ENCODE peak calls at places on chromosomes 5 and 9, in four cellular contexts. One of them, this sample, is unnamed.
A peak's percentile ranks its signal among the peaks of the same experiment; 100 is the strongest.

GRCh38 chr5:124746252-124746915 is at the start of gene ZNF608:
- DNase-seq in ovary: peak; percentile 56
- DNase-seq in A549: peak; percentile 35
- DNase-seq in SK-N-SH: no peak
- DNase-seq in this sample: no peak

GRCh38 chr5:142748568-142749249 is 21.5 kb upstream of the ARHGAP26 start:
- DNase-seq in ovary: no peak
- DNase-seq in A549: peak; percentile 44
- DNase-seq in SK-N-SH: peak; percentile 16
- DNase-seq in this sample: no peak

GRCh38 chr9:4530375-4530774 is 40.1 kb downstream of the SLC1A1 start:
- DNase-seq in ovary: no peak
- DNase-seq in A549: peak; percentile 40
- DNase-seq in SK-N-SH: no peak
- DNase-seq in this sample: no peak

GRCh38 chr5:111806150-111806549 is 49.2 kb upstream of the NREP start:
- DNase-seq in ovary: no peak
- DNase-seq in A549: no peak
- DNase-seq in SK-N-SH: no peak
- DNase-seq in this sample: no peak

GRCh38 chr9:34380034-34380510 is 3.4 kb upstream of the MYORG start:
- DNase-seq in ovary: no peak
- DNase-seq in A549: no peak
- DNase-seq in SK-N-SH: no peak
- DNase-seq in this sample: no peak

GRCh38 chr5:155780274-155780673 is 546.7 kb upstream of the SGCD start:
- DNase-seq in ovary: no peak
- DNase-seq in A549: no peak
- DNase-seq in SK-N-SH: no peak
- DNase-seq in this sample: no peak

GRCh38 chr9:671997-672396 is 169.5 kb upstream of the DMRT1 start:
- DNase-seq in ovary: no peak
- DNase-seq in A549: no peak
- DNase-seq in SK-N-SH: no peak
- DNase-seq in this sample: no peak

GRCh38 chr5:172008689-172009141 is 2.3 kb upstream of the FBXW11 start:
- DNase-seq in ovary: no peak
- DNase-seq in A549: no peak
- DNase-seq in SK-N-SH: no peak
- DNase-seq in this sample: no peak

GRCh38 chr9:105466898-105467455 is 19.1 kb downstream of the FSD1L start:
- DNase-seq in ovary: no peak
- DNase-seq in A549: no peak
- DNase-seq in SK-N-SH: no peak
- DNase-seq in this sample: no peak

GRCh38 chr5:170471551-170472212 is 32.1 kb upstream of the KCNIP1 start:
- DNase-seq in ovary: no peak
- DNase-seq in A549: no peak
- DNase-seq in SK-N-SH: no peak
- DNase-seq in this sample: peak; percentile 70

GRCh38 chr5:132083065-132083678 is 9.6 kb downstream of the CSF2 start:
- DNase-seq in ovary: no peak
- DNase-seq in A549: no peak
- DNase-seq in SK-N-SH: no peak
- DNase-seq in this sample: no peak

GRCh38 chr9:37511006-37511714 is 25.4 kb downstream of the POLR1E start:
- DNase-seq in ovary: no peak
- DNase-seq in A549: peak; percentile 26
- DNase-seq in SK-N-SH: peak; percentile 52
- DNase-seq in this sample: no peak

GRCh38 chr5:96320797-96321196 is 112.3 kb downstream of the PCSK1 start:
- DNase-seq in ovary: no peak
- DNase-seq in A549: no peak
- DNase-seq in SK-N-SH: no peak
- DNase-seq in this sample: no peak

GRCh38 chr5:111735829-111736228 is 21.2 kb downstream of the NREP start:
- DNase-seq in ovary: peak; percentile 68
- DNase-seq in A549: peak; percentile 20
- DNase-seq in SK-N-SH: no peak
- DNase-seq in this sample: no peak

GRCh38 chr5:170541146-170541769 is 37.4 kb downstream of the KCNIP1 start:
- DNase-seq in ovary: no peak
- DNase-seq in A549: no peak
- DNase-seq in SK-N-SH: no peak
- DNase-seq in this sample: no peak

GRCh38 chr9:77647659-77648457 is at the start of gene GNA14:
- DNase-seq in ovary: peak; percentile 43
- DNase-seq in A549: no peak
- DNase-seq in SK-N-SH: no peak
- DNase-seq in this sample: no peak

GRCh38 chr9:38298904-38299303 is 93.6 kb upstream of the ALDH1B1 start:
- DNase-seq in ovary: no peak
- DNase-seq in A549: no peak
- DNase-seq in SK-N-SH: no peak
- DNase-seq in this sample: no peak

GRCh38 chr5:132072508-132072907 is 1.1 kb upstream of the CSF2 start:
- DNase-seq in ovary: no peak
- DNase-seq in A549: no peak
- DNase-seq in SK-N-SH: no peak
- DNase-seq in this sample: no peak

GRCh38 chr5:122515709-122516431 is 203.8 kb downstream of the SNCAIP start:
- DNase-seq in ovary: peak; percentile 72
- DNase-seq in A549: peak; percentile 79
- DNase-seq in SK-N-SH: peak; percentile 71
- DNase-seq in this sample: no peak

GRCh38 chr5:135107101-135107500 is 73.1 kb upstream of the PITX1 start:
- DNase-seq in ovary: no peak
- DNase-seq in A549: no peak
- DNase-seq in SK-N-SH: no peak
- DNase-seq in this sample: no peak

GRCh38 chr5:158552241-158552640 is 547.5 kb downstream of the EBF1 start:
- DNase-seq in ovary: peak; percentile 26
- DNase-seq in A549: no peak
- DNase-seq in SK-N-SH: no peak
- DNase-seq in this sample: no peak

GRCh38 chr5:150628936-150629485 is 11.4 kb upstream of the SYNPO start:
- DNase-seq in ovary: no peak
- DNase-seq in A549: no peak
- DNase-seq in SK-N-SH: no peak
- DNase-seq in this sample: no peak

GRCh38 chr5:83029912-83030311 is 47.3 kb downstream of the TMEM167A start:
- DNase-seq in ovary: no peak
- DNase-seq in A549: peak; percentile 29
- DNase-seq in SK-N-SH: no peak
- DNase-seq in this sample: no peak

GRCh38 chr5:134084166-134084565 is 30.3 kb upstream of the TCF7 start:
- DNase-seq in ovary: no peak
- DNase-seq in A549: no peak
- DNase-seq in SK-N-SH: no peak
- DNase-seq in this sample: no peak

GRCh38 chr5:158727771-158728311 is 371.9 kb downstream of the EBF1 start:
- DNase-seq in ovary: peak; percentile 83
- DNase-seq in A549: no peak
- DNase-seq in SK-N-SH: no peak
- DNase-seq in this sample: no peak

GRCh38 chr5:154627711-154628678 is 127.2 kb upstream of the LARP1 start:
- DNase-seq in ovary: no peak
- DNase-seq in A549: no peak
- DNase-seq in SK-N-SH: no peak
- DNase-seq in this sample: no peak

GRCh38 chr5:132466453-132467291 is 23.9 kb downstream of the IRF1 start:
- DNase-seq in ovary: no peak
- DNase-seq in A549: no peak
- DNase-seq in SK-N-SH: no peak
- DNase-seq in this sample: no peak

GRCh38 chr5:150694638-150695037 is 6.2 kb downstream of the RBM22 start:
- DNase-seq in ovary: no peak
- DNase-seq in A549: no peak
- DNase-seq in SK-N-SH: no peak
- DNase-seq in this sample: no peak

DNA sequence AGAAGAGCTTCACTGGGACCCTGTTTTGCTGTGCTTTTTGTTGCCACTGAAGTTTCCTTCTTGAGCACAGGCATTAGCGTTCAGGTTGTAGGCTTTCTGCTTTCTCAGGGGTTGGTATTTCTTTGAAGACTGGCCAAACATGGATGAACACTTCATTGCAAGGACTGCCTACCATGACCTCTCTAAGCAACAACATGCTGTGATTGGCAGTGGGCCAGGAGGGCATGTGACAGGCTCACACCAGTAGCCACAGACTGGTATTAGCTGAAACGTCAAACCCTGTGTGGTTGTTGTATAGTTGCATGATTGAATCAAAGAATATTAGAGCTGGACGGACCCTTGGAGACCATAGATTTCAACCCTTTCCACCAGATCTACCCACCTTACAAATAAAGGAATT is 20.0 kb upstream of the MLANA start:
- DNase-seq in ovary: no peak
- DNase-seq in A549: no peak
- DNase-seq in SK-N-SH: no peak
- DNase-seq in this sample: no peak
- TF ChIP-seq EP300 in ovary: no peak
- TF ChIP-seq EP300 in A549: no peak
- TF ChIP-seq EP300 in SK-N-SH: no peak
- TF ChIP-seq EP300 in this sample: no peak

GRCh38 chr5:100901851-100902341 is 1.2 kb downstream of the ST8SIA4 start:
- DNase-seq in ovary: peak; percentile 20
- DNase-seq in A549: peak; percentile 32
- DNase-seq in SK-N-SH: no peak
- DNase-seq in this sample: no peak

GRCh38 chr5:100899675-100900074 is 3.4 kb downstream of the ST8SIA4 start:
- DNase-seq in ovary: no peak
- DNase-seq in A549: no peak
- DNase-seq in SK-N-SH: no peak
- DNase-seq in this sample: no peak

GRCh38 chr5:100902406-100903035 is 561 bp downstream of the ST8SIA4 start:
- DNase-seq in ovary: no peak
- DNase-seq in A549: peak; percentile 16
- DNase-seq in SK-N-SH: no peak
- DNase-seq in this sample: no peak

GRCh38 chr5:100900142-100900795 is 2.8 kb downstream of the ST8SIA4 start:
- DNase-seq in ovary: no peak
- DNase-seq in A549: peak; percentile 53
- DNase-seq in SK-N-SH: no peak
- DNase-seq in this sample: no peak

GRCh38 chr5:100900796-100901731 is 2.0 kb downstream of the ST8SIA4 start:
- DNase-seq in ovary: peak; percentile 24
- DNase-seq in A549: peak; percentile 65
- DNase-seq in SK-N-SH: no peak
- DNase-seq in this sample: no peak
- TF ChIP-seq EP300 in ovary: no peak
- TF ChIP-seq EP300 in A549: no peak
- TF ChIP-seq EP300 in SK-N-SH: no peak
- TF ChIP-seq EP300 in this sample: no peak

DNA sequence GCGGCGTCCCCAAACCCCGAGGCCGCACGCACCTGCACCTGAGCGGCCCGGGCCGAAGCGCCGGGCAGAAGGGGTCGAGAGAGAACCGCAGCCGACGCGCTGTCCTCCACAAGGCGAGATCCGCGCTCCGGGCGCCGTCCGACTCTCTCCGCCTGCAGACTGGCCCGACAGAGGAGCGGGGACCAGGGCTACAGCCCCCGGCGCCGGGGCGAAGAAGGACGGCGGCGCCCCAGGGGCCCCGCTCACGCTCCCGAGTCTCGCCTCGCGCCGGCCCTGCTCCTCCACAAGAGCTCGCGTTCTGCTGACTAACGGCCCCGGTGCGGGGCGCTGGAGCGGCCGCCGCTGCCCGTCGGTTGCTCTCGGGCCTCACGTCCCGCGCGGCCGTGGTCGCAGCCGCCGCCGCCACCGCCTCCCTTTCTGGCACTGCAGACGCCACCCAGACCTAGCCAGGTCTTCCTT is 362 bp downstream of the ABHD17B start:
- DNase-seq in ovary: no peak
- DNase-seq in A549: no peak
- DNase-seq in SK-N-SH: peak; percentile 63
- DNase-seq in this sample: no peak
- TF ChIP-seq EP300 in ovary: no peak
- TF ChIP-seq EP300 in A549: no peak
- TF ChIP-seq EP300 in SK-N-SH: no peak
- TF ChIP-seq EP300 in this sample: no peak

DNA sequence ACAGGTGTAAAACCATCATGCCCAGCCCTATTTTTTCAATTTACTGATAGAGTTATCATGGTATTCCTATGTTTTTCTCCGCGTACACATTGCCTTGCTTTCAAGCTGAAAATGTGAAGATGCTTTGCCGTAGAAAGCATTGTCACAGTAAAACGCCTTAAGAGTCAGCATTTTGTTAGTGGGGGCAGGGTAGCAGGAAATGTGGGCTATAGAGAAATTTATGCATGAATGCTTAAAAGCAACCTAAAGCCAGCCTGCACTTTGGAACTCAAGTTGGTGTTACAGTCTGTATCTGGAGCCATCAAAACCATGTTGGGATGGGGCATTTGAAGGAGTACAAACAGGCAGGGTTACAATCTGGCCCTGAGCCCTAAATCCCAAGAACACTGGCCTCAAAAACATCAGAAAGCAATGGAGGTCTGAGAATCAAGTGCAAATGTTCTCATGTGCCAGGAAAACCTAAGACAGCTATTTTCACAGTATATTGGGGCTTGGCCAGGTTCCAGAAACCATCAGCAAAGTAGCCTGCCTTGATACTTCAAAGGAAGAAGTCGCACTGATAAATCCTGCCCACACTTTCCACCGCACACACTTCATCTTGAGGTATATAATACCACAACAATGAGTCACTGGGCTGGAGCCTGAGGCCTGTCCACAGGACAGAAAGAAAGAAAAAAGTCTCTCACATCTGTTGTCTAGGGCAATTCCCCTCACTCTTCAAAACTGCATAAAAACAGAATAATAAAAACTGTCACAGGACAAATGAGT is 313.8 kb downstream of the ENC1 start:
- DNase-seq in ovary: no peak
- DNase-seq in A549: peak; percentile 80
- DNase-seq in SK-N-SH: no peak
- DNase-seq in this sample: no peak
- TF ChIP-seq EP300 in ovary: no peak
- TF ChIP-seq EP300 in A549: peak; percentile 16
- TF ChIP-seq EP300 in SK-N-SH: peak; percentile 83
- TF ChIP-seq EP300 in this sample: no peak

GRCh38 chr5:145470382-145470979 is 364.7 kb downstream of the PRELID2 start:
- DNase-seq in ovary: no peak
- DNase-seq in A549: no peak
- DNase-seq in SK-N-SH: no peak
- DNase-seq in this sample: no peak
- TF ChIP-seq EP300 in ovary: no peak
- TF ChIP-seq EP300 in A549: no peak
- TF ChIP-seq EP300 in SK-N-SH: no peak
- TF ChIP-seq EP300 in this sample: no peak